ENCODE peak calls at places on chromosomes 16 and 17, in seven cellular contexts. D is type B pancreatic cell; F is activated CD4-positive, alpha-beta T cell treated with anti-CD3 and anti-CD28 coated beads for 48 hours; W is naive thymus-derived CD4-positive, alpha-beta T cell; Q is WTC11; G is dermis microvascular lymphatic vessel endothelial cell; V is hepatic stellate cell. Z is an unnamed sample.

GRCh38 chr17:55926276-55926995 is 175.6 kb downstream of the PCTP start:
- DNase-seq in Q (no peak), W (peak; percentile 54), V (no peak), D (no peak), G (no peak), F (no peak), Z (no peak)

GRCh38 chr17:47804461-47804860 is 17.1 kb downstream of the OSBPL7 start:
- DNase-seq in W (no peak), V (no peak), G (no peak), F (no peak), D (no peak), Q (no peak), Z (no peak)

GRCh38 chr16:46884513-46885293 is 541 bp downstream of the GPT2 start:
- DNase-seq in D (no peak), F (peak; percentile 43), Q (no peak), G (no peak), V (no peak), W (peak; percentile 7), Z (no peak)

GRCh38 chr17:55672585-55673501 is 49.8 kb downstream of the TMEM100 start:
- DNase-seq in D (no peak), Q (no peak), F (no peak), G (no peak), W (no peak), V (no peak), Z (no peak)

GRCh38 chr17:64118452-64118979 is 11.4 kb downstream of the ERN1 start:
- DNase-seq in W (no peak), Q (no peak), D (no peak), V (no peak), G (no peak), F (no peak), Z (peak; percentile 74)

GRCh38 chr16:88631920-88632586 is 6.3 kb upstream of the IL17C start:
- DNase-seq in Q (no peak), D (no peak), V (no peak), F (no peak), W (no peak), G (no peak), Z (no peak)

GRCh38 chr16:30992931-30993816 is 8.2 kb downstream of the HSD3B7 start:
- DNase-seq in F (no peak), D (no peak), Q (no peak), W (no peak), V (no peak), G (no peak), Z (no peak)

GRCh38 chr16:12728471-12728870 is 75.2 kb downstream of the CPPED1 start:
- DNase-seq in Q (no peak), D (no peak), G (no peak), W (no peak), V (no peak), F (no peak), Z (no peak)

GRCh38 chr17:37610971-37611370 is 1.8 kb upstream of the SYNRG start:
- DNase-seq in G (no peak), Q (no peak), V (no peak), F (no peak), W (no peak), D (no peak), Z (no peak)

GRCh38 chr17:1713878-1714487 is 3.8 kb upstream of the TLCD2 start:
- DNase-seq in D (no peak), F (no peak), G (peak; percentile 35), V (no peak), Q (peak; percentile 78), W (no peak), Z (no peak)

GRCh38 chr17:44798352-44798751 is 31.7 kb downstream of the GJC1 start:
- DNase-seq in V (no peak), F (no peak), W (no peak), D (no peak), G (no peak), Q (no peak), Z (no peak)

GRCh38 chr16:22326771-22327445 is 29.7 kb downstream of the POLR3E start:
- DNase-seq in F (no peak), Q (no peak), D (no peak), V (no peak), W (no peak), G (no peak), Z (peak; percentile 30)

GRCh38 chr16:51607202-51607756 is 456.2 kb upstream of the SALL1 start:
- DNase-seq in F (no peak), V (no peak), W (no peak), G (no peak), D (no peak), Q (no peak), Z (no peak)

GRCh38 chr16:71840052-71840451 is 5.7 kb upstream of the ATXN1L start:
- DNase-seq in F (no peak), G (no peak), D (no peak), Q (no peak), V (no peak), W (no peak), Z (no peak)

GRCh38 chr16:55487048-55487803 is 8.2 kb downstream of the MMP2 start:
- DNase-seq in G (no peak), W (no peak), D (no peak), Q (no peak), F (no peak), V (no peak), Z (peak; percentile 88)

GRCh38 chr17:330993-331701 is 21.5 kb downstream of the RPH3AL start:
- DNase-seq in Q (no peak), D (no peak), F (peak; percentile 13), G (no peak), W (peak; percentile 60), V (no peak), Z (peak; percentile 80)

GRCh38 chr17:38354466-38354865 is 2.8 kb downstream of the SOCS7 start:
- DNase-seq in V (no peak), G (no peak), W (no peak), Q (no peak), D (no peak), F (no peak), Z (no peak)

GRCh38 chr17:17062866-17063265 is 20.6 kb downstream of the MPRIP start:
- DNase-seq in V (no peak), W (no peak), F (no peak), Q (no peak), G (no peak), D (no peak), Z (no peak)

GRCh38 chr17:42969006-42969581 is 4.8 kb upstream of the AARSD1 start:
- DNase-seq in Q (no peak), F (no peak), G (peak; percentile 9), D (no peak), W (no peak), V (no peak), Z (no peak)

GRCh38 chr17:41965694-41966375 is 760 bp upstream of the CNP start:
- DNase-seq in V (peak; percentile 57), G (no peak), W (peak; percentile 58), F (peak; percentile 83), D (peak; percentile 77), Q (peak; percentile 84), Z (peak; percentile 67)

GRCh38 chr16:57544129-57544653 is 1.7 kb downstream of the ADGRG5 start:
- DNase-seq in D (peak; percentile 34), G (no peak), V (no peak), F (no peak), W (no peak), Q (no peak), Z (peak; percentile 40)

GRCh38 chr16:53768593-53768992 is 64.6 kb downstream of the FTO start:
- DNase-seq in Q (no peak), W (no peak), D (no peak), G (no peak), F (no peak), V (peak; percentile 57), Z (no peak)

GRCh38 chr17:65941500-65941899 is 250.4 kb downstream of the CEP112 start:
- DNase-seq in F (no peak), W (no peak), Q (no peak), G (no peak), V (no peak), D (no peak), Z (no peak)

GRCh38 chr16:58332997-58333700 is 38.3 kb upstream of the PRSS54 start:
- DNase-seq in G (no peak), D (no peak), V (no peak), F (no peak), W (no peak), Q (peak; percentile 62), Z (no peak)

GRCh38 chr16:81488687-81489411 is 44.2 kb downstream of the CMIP start:
- DNase-seq in Q (no peak), D (no peak), W (no peak), G (no peak), V (no peak), F (no peak), Z (no peak)

GRCh38 chr16:10103096-10103495 is 79.1 kb downstream of the GRIN2A start:
- DNase-seq in D (no peak), V (peak; percentile 41), G (no peak), Q (no peak), W (no peak), F (no peak), Z (no peak)

GRCh38 chr17:65785109-65785508 is 223.7 kb upstream of the AXIN2 start:
- DNase-seq in F (no peak), V (no peak), D (no peak), Q (no peak), G (peak; percentile 55), W (no peak), Z (no peak)

GRCh38 chr17:3472137-3472536 is 518 bp upstream of the SPATA22 start:
- DNase-seq in Q (no peak), G (no peak), D (no peak), V (no peak), F (no peak), W (no peak), Z (no peak)

GRCh38 chr17:63855185-63855584 is 12.7 kb upstream of the SMARCD2 start:
- DNase-seq in V (no peak), W (no peak), Q (no peak), F (no peak), G (no peak), D (no peak), Z (no peak)

GRCh38 chr16:22075043-22075757 is 17.1 kb upstream of the VWA3A start:
- DNase-seq in Q (no peak), F (no peak), W (no peak), G (no peak), D (no peak), V (peak; percentile 37), Z (no peak)

GRCh38 chr16:88633684-88634140 is 4.7 kb upstream of the IL17C start:
- DNase-seq in Q (peak; percentile 67), G (peak; percentile 60), V (no peak), W (no peak), F (peak; percentile 54), D (no peak), Z (no peak)

Z was measured in right atrium auricular region.